ENCODE peak calls at places on chromosomes 5 and 9, in ten cellular contexts. C is GM12865, Q is heart right ventricle, X is HFF-Myc, M is foreskin fibroblast, N is hepatocyte, O is astrocyte of the cerebellum, I is psoas muscle, V is fibroblast of lung, L is astrocyte of the spinal cord. D is an unnamed sample.

GRCh38 chr5:40680741-40681350 is 1.1 kb downstream of the PTGER4 start:
- DNase-seq in C (peak; percentile 15), Q (no peak), X (no peak), M (no peak), N (no peak), O (no peak), I (peak; percentile 23), V (no peak), L (peak; percentile 54), D (no peak)

GRCh38 chr5:43141211-43141610 is 20.5 kb downstream of the ZNF131 start:
- DNase-seq in C (no peak), Q (no peak), X (no peak), M (peak; percentile 10), N (no peak), O (no peak), I (no peak), V (peak; percentile 37), L (no peak), D (no peak)

GRCh38 chr9:18466101-18466500 is 7.9 kb upstream of the ADAMTSL1 start:
- DNase-seq in C (no peak), Q (no peak), X (no peak), M (no peak), N (no peak), O (no peak), I (no peak), V (no peak), L (no peak), D (no peak)

GRCh38 chr5:10111575-10111974 is 138.1 kb downstream of the ATPSCKMT start:
- DNase-seq in C (no peak), Q (no peak), X (peak; percentile 47), M (peak; percentile 33), N (peak; percentile 69), O (peak; percentile 27), I (no peak), V (peak; percentile 37), L (peak; percentile 59), D (no peak)

GRCh38 chr9:93134740-93135444 is 841 bp upstream of the NINJ1 start:
- DNase-seq in C (no peak), Q (no peak), X (no peak), M (no peak), N (no peak), O (no peak), I (no peak), V (no peak), L (no peak), D (no peak)

GRCh38 chr9:5579881-5580280 is 49.0 kb upstream of the RIC1 start:
- DNase-seq in C (peak; percentile 39), Q (no peak), X (no peak), M (peak; percentile 12), N (no peak), O (no peak), I (no peak), V (no peak), L (no peak), D (no peak)

GRCh38 chr5:171646338-171647042 is 139.1 kb upstream of the SMIM23 start:
- DNase-seq in C (no peak), Q (no peak), X (no peak), M (no peak), N (no peak), O (no peak), I (no peak), V (no peak), L (no peak), D (no peak)

GRCh38 chr9:34049630-34050384 is 1.1 kb upstream of the UBAP2 start:
- DNase-seq in C (peak; percentile 13), Q (peak; percentile 8), X (no peak), M (no peak), N (peak; percentile 34), O (no peak), I (no peak), V (no peak), L (no peak), D (no peak)

GRCh38 chr9:18829858-18830257 is 203.2 kb downstream of the SAXO1 start:
- DNase-seq in C (no peak), Q (no peak), X (no peak), M (no peak), N (no peak), O (peak; percentile 33), I (no peak), V (peak; percentile 82), L (peak; percentile 78), D (no peak)

DNA sequence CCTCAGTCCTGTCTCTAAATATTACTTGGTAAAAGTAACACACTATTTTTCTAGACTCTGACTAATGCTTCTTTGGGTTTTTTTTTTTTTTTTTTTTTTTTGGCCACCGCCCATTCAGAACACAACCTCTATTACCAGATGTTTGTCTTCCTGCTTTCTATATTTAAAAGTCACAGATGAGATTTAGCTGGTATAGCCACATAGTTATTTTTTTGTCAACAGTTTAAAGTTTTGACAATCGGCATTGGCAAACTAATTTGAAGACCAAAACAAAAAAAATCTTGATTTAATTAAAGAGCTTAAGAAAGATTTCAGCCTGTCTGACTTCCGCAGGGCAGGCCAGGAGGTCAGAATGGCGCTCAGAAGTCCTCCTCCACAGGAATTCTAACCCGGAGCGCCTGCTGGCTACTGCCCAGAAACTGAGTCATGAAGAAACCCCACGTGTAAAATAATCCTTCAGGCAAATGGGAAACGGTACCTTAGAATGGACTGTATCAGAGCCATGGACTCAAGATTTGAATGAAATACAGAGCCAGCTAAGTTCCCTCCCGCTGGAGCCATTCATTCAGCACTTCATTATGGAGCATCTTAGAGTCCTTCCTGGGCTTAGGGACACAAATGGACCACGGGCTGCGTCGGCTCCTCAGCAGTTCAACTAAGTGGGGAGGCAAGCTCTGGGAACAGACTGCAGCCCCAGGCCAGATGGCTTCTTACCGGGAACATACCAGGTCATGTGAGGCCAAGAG is 55.6 kb downstream of the PTPDC1 start:
- DNase-seq in C (no peak), Q (peak; percentile 90), X (peak; percentile 97), M (peak; percentile 97), N (peak; percentile 71), O (peak; percentile 98), I (peak; percentile 89), V (peak; percentile 97), L (peak; percentile 99), D (peak; percentile 70)
- H3K4me3 ChIP-seq in C (no peak overlapping the region), Q (peak overlapping the region; percentile 28), X (peak overlapping the region; percentile 15), M (no peak overlapping the region), N (no peak overlapping the region), O (no peak overlapping the region), I (peak overlapping the region; percentile 32), V (peak overlapping the region; percentile 20), L (no peak overlapping the region), D (peak overlapping the region; percentile 33)

GRCh38 chr9:68714416-68715180 is 9.6 kb downstream of the PIP5K1B start:
- DNase-seq in C (peak; percentile 33), Q (no peak), X (no peak), M (no peak), N (no peak), O (no peak), I (no peak), V (no peak), L (no peak), D (no peak)
- TF ChIP-seq CTCF in C (no peak), Q (no peak), X (no peak), M (no peak), N (no peak), O (no peak), I (no peak), V (no peak), L (no peak), D (no peak)

GRCh38 chr9:135088979-135089847 is 1.7 kb downstream of the OLFM1 start:
- DNase-seq in C (no peak), Q (no peak), X (no peak), M (no peak), N (no peak), O (no peak), I (no peak), V (no peak), L (no peak), D (no peak)

GRCh38 chr9:135087899-135088347 is 455 bp downstream of the OLFM1 start:
- DNase-seq in C (no peak), Q (no peak), X (no peak), M (no peak), N (no peak), O (no peak), I (no peak), V (no peak), L (no peak), D (no peak)

GRCh38 chr9:135090081-135090480 is 2.6 kb downstream of the OLFM1 start:
- DNase-seq in C (no peak), Q (no peak), X (no peak), M (no peak), N (no peak), O (no peak), I (no peak), V (no peak), L (no peak), D (no peak)

GRCh38 chr9:135087489-135087791 is at the start of gene OLFM1:
- DNase-seq in C (peak; percentile 9), Q (peak; percentile 81), X (no peak), M (peak; percentile 64), N (peak; percentile 85), O (no peak), I (peak; percentile 79), V (peak; percentile 58), L (peak; percentile 16), D (no peak)

DNA sequence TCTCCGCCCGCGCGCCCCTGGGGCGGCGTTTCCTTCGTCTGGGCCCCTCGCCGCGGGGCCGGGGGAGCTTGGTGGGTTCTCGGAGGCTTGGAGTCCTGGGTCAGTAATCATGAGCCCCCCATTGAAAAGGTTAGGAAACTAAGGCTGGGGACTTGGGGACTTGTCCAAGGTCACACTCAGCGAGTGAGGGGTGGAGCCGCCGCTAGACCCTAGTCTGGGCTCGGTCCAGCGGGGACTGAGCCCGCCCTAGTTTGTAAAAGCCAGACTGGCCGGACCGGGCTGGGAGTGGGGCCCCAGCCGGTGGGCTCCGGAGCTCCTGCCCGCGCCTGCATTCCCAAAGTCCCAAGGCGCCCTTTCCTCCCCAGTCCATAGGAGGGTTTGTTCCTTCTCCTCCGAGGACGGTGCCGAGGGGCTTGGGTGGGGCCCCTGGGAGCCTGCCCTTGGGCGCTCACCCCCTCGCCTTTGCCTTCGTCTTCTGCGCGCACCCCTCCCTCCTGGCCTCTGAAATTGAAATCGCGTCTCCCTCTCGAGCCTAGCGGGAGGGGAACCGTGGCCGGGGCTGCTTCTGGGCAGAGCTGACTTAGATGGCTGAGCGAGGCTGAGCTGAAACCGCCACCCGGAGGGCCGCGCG is 995 bp downstream of the OLFM1 start:
- DNase-seq in C (no peak), Q (no peak), X (no peak), M (no peak), N (no peak), O (no peak), I (no peak), V (no peak), L (no peak), D (no peak)
- H3K4me3 ChIP-seq in C (no peak overlapping the region), Q (peak overlapping the region; percentile 54), X (no peak overlapping the region), M (no peak overlapping the region), N (no peak overlapping the region), O (no peak overlapping the region), I (peak overlapping the region; percentile 63), V (no peak overlapping the region), L (no peak overlapping the region), D (no peak overlapping the region)

DNA sequence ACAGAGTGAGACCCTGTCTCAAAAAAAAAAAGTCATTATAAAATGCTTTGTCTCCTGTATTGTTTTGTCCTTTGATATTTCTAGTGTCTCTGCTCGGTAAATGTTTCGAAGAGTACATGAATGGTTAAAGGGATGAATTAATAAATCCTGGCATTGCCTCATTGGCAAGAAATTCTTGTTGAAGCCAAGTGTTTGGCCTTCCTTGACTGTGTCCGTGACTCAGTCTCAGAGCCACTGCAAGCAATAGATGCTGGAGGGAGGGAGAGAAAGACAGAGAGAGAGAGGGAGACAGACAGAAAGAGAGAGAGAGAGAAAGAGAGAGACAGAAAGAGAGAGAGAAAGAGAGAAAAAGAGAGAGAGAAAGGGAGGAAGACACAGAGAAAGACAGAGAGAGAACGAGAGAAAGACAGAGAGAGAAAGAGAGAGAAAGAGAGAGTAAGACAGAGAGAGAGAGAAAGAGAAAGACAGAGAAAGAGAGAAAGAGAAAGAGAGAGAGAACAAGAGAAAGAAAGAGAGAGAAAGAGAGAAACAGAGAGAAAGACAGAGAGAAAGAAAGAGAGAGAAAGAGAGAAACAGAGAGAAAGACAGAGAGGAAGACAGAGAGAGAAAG is 72.6 kb upstream of the RXRA start:
- DNase-seq in C (no peak), Q (no peak), X (no peak), M (peak; percentile 33), N (no peak), O (no peak), I (no peak), V (peak; percentile 57), L (no peak), D (no peak)
- TF ChIP-seq CTCF in C (no peak), Q (no peak), X (no peak), M (no peak), N (no peak), O (no peak), I (no peak), V (no peak), L (no peak), D (no peak)